ENCODE peak calls at places on chromosomes 1 and 21, in four cellular contexts. S is tibial nerve, K is adrenal gland, D is PC-9. R is an unnamed sample.

GRCh38 chr1:94734963-94735899 is 84.9 kb upstream of the SLC44A3 start:
- DNase-seq in D (no peak), K (peak; percentile 71), S (no peak), R (no peak)

GRCh38 chr21:36113647-36114428 is 21.0 kb upstream of the CBR3 start:
- DNase-seq in D (peak; percentile 67), K (no peak), S (no peak), R (no peak)

GRCh38 chr1:225754940-225755635 is 22.5 kb upstream of the SRP9 start:
- DNase-seq in K (peak; percentile 81), S (no peak), D (peak; percentile 83), R (no peak)

GRCh38 chr1:17955302-17956285 is 152.0 kb upstream of the IGSF21 start:
- DNase-seq in D (no peak), S (no peak), K (no peak), R (no peak)

GRCh38 chr1:213984387-213985180 is 3.2 kb upstream of the PROX1 start:
- DNase-seq in S (no peak), K (no peak), D (no peak), R (no peak)

GRCh38 chr1:51320967-51321923 is 9.1 kb downstream of the TTC39A start:
- DNase-seq in S (no peak), K (no peak), D (no peak), R (no peak)

GRCh38 chr1:243293941-243294722 is 38.3 kb downstream of the SDCCAG8 start:
- DNase-seq in S (no peak), K (no peak), D (no peak), R (no peak)

GRCh38 chr1:119007672-119008482 is 19.7 kb upstream of the TBX15 start:
- DNase-seq in D (no peak), S (no peak), K (no peak), R (no peak)

GRCh38 chr1:24155011-24155782 is 12.3 kb upstream of the IL22RA1 start:
- DNase-seq in K (no peak), D (no peak), S (no peak), R (no peak)

GRCh38 chr1:61053712-61054608 is 28.4 kb upstream of the NFIA start:
- DNase-seq in D (no peak), K (peak; percentile 58), S (peak; percentile 17), R (no peak)

GRCh38 chr1:212982430-212983152 is 32.2 kb downstream of the VASH2 start:
- DNase-seq in K (peak; percentile 51), D (no peak), S (no peak), R (no peak)

GRCh38 chr1:67683306-67683705 is 1.7 kb upstream of the GADD45A start:
- DNase-seq in K (no peak), S (no peak), D (peak; percentile 77), R (no peak)

GRCh38 chr1:4820543-4820942 is 166.1 kb downstream of the AJAP1 start:
- DNase-seq in K (no peak), D (no peak), S (no peak), R (no peak)

GRCh38 chr1:208201241-208201640 is 42.9 kb downstream of the PLXNA2 start:
- DNase-seq in S (peak; percentile 27), D (peak; percentile 91), K (peak; percentile 66), R (no peak)

GRCh38 chr1:206897175-206897574 is at the start of gene IL24:
- DNase-seq in D (no peak), S (no peak), K (no peak), R (no peak)

GRCh38 chr1:46280092-46280491 is 23.3 kb downstream of the LRRC41 start:
- DNase-seq in S (no peak), D (no peak), K (no peak), R (no peak)

GRCh38 chr1:46281021-46281420 is 22.4 kb downstream of the LRRC41 start:
- DNase-seq in D (no peak), S (no peak), K (no peak), R (no peak)

GRCh38 chr1:46275030-46275337 is 27.4 kb downstream of the RAD54L start:
- DNase-seq in D (no peak), K (no peak), S (no peak), R (no peak)

GRCh38 chr1:46278807-46279206 is 24.6 kb downstream of the LRRC41 start:
- DNase-seq in K (no peak), S (no peak), D (no peak), R (no peak)

DNA sequence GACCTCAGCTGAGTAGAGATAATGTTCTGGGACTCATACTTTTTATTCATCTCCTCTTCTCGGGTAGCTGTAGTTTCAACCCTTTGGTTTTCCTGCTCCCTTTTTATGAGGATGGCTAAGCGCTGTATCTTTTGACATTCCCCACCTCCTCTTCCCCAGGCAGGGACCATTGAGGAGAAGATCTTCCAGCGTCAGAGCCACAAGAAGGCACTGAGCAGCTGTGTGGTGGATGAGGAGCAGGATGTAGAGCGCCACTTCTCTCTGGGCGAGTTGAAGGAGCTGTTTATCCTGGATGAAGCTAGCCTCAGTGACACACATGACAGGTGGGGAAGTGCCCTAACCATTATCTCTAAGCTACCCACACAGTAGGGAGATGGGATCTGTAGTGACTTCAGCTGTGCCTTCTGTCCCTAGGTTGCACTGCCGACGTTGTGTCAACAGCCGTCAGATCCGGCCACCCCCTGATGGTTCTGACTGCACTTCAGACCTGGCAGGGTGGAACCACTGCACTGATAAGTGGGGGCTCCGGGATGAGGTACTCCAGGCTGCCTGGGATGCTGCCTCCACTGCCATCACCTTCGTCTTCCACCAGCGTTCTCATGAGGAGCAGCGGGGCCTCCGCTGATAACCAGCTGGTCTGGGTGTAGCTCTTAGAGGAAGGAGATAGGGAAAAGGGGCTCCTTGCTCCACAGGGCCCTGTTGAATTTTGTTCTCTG is 25.6 kb downstream of the LRRC41 start:
- DNase-seq in D (no peak), K (no peak), S (no peak), R (no peak)
- H3K36me3 ChIP-seq in D (peaks cover 14% of the 10 kb centered on the region), K (peaks cover 42% of the 10 kb centered on the region), S (peaks cover 53% of the 10 kb centered on the region), R (peaks cover 9% of the 10 kb centered on the region)

DNA sequence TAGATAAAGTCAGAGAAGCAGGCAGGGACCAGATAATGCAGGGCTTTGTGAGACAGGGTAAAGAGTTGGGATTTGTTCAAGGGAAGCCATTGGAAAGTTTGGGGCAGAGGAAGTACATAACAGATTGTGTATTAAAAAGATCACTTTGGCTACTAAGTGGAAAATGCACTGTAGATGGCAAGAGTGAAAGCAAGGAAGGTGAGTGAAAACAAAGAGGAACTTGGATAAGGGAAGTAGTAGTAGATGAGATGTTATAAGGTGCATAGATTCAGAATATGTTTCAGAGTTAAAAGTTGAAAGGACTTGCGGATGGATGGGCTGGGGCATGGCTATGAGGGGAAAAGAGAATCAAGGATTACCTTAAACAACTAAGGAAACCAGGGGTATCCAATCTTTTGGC is 17.4 kb downstream of the MRPL39 start:
- DNase-seq in D (no peak), S (no peak), K (no peak), R (no peak)
- H3K36me3 ChIP-seq in D (no peaks in the 10 kb centered on the region), S (peaks cover 91% of the 10 kb centered on the region), K (peaks cover 35% of the 10 kb centered on the region), R (no peaks in the 10 kb centered on the region)

GRCh38 chr21:41852151-41852928 is 26.8 kb downstream of the PRDM15 start:
- DNase-seq in S (no peak), K (no peak), D (no peak), R (no peak)
- H3K36me3 ChIP-seq in S (peaks cover 87% of the 10 kb centered on the region), K (peaks cover 24% of the 10 kb centered on the region), D (no peaks in the 10 kb centered on the region), R (peaks cover 97% of the 10 kb centered on the region)

DNA sequence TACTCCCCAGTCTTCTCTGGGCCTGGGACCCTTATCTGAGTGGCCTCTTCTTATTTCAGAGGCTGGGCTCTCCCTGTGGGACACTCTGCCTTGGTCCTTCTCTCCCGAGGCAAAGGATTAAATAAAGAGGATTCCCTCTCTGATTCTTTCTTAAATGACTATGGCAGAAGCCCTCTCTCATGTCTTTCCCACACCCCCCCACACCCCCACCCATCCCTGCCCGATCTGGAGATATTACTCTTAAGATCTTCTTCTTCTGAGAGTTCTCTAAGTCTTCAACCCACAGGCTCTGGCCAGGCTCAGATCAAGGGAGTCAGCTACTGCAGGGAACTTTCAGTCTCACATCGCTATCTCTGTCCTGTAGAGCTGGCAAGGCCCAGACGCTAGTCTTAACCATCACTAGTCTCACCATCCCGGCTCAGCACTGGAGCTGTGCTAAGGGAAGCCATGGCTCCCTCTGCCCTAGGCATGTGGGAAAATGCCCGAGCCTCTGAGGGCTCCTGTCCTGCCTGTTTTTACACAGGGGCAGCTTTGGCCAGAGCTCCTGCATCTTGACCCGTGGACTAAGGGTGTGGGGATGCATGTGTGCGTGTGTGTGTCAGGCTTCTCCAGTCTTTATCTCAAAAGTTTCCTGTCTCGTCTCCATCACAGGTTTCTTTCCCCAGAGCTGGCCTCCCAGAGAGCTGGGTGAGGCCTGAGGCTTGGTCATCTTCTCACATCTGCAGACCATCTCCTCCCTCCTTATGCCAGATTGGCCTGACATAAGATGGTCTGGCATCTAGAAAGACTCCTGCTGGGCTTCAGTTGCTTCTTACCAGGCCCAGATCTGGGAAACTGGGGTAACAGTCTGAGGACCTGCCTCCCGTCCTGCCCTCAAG is 36.7 kb downstream of the LGR6 start:
- DNase-seq in K (no peak), D (no peak), S (no peak), R (no peak)
- H3K36me3 ChIP-seq in K (no peaks in the 10 kb centered on the region), D (no peaks in the 10 kb centered on the region), S (no peaks in the 10 kb centered on the region), R (no peaks in the 10 kb centered on the region)

DNA sequence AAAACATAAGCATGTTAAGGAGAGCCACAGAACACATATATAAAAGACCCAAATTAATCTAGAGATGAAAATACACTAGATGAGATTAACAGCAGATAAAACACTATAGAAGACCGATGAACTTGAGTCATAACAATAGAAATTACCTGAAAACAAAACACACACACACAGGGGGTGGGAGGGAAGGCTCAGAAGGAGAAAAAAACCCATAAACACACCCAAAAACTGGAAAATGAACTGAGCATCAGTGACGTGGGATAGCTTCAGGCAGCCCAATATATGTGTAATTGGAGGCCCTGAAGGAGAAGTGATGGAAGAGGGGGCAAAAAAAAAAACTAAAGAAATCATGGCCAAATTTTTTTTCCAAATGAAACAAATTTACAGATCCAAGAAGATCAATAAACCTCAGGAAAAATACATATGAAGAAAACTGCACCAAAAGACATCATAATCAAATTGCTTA is 11.4 kb downstream of the ALDH9A1 start:
- DNase-seq in D (no peak), K (no peak), S (no peak), R (no peak)
- H3K36me3 ChIP-seq in D (peaks cover 14% of the 10 kb centered on the region), K (peaks cover 8% of the 10 kb centered on the region), S (peaks cover 48% of the 10 kb centered on the region), R (peaks cover 95% of the 10 kb centered on the region)

GRCh38 chr1:173768206-173768605 is 53.4 kb downstream of the KLHL20 start:
- DNase-seq in S (no peak), K (no peak), D (no peak), R (no peak)

GRCh38 chr1:173771536-173771935 is 52.9 kb upstream of the DARS2 start:
- DNase-seq in D (no peak), K (no peak), S (no peak), R (no peak)

GRCh38 chr1:173768827-173769226 is 54.0 kb downstream of the KLHL20 start:
- DNase-seq in S (no peak), K (no peak), D (no peak), R (no peak)
- H3K36me3 ChIP-seq in S (peaks cover 63% of the 10 kb centered on the region), K (no peaks in the 10 kb centered on the region), D (peaks cover 3% of the 10 kb centered on the region), R (no peaks in the 10 kb centered on the region)

R was measured in esophagus squamous epithelium.